ENCODE peak calls at places on chromosomes 4 and X, in four cellular contexts. B, L, K and N are unnamed samples.
A peak's percentile ranks its signal among the peaks of the same experiment; 100 is the strongest.

GRCh38 chrX:101210630-101211029 is 9.0 kb upstream of the DRP2 start:
- DNase-seq in B (no peak), L (no peak), K (no peak), N (no peak)

GRCh38 chr4:185726931-185727330 is 85.1 kb downstream of the SORBS2 start:
- DNase-seq in B (no peak), L (no peak), K (no peak), N (no peak)

GRCh38 chr4:6658635-6659075 is 18.2 kb downstream of the MRFAP1 start:
- DNase-seq in B (no peak), L (no peak), K (no peak), N (no peak)

GRCh38 chr4:113899260-113900177 is 79.9 kb downstream of the ARSJ start:
- DNase-seq in B (no peak), L (peak; percentile 45), K (no peak), N (no peak)

GRCh38 chr4:4735870-4736269 is 123.6 kb upstream of the MSX1 start:
- DNase-seq in B (no peak), L (no peak), K (no peak), N (no peak)

GRCh38 chrX:48945517-48946348 is 11.7 kb downstream of the OTUD5 start:
- DNase-seq in B (peak; percentile 75), L (no peak), K (peak; percentile 6), N (no peak)

GRCh38 chr4:94961420-94961819 is 203.7 kb downstream of the BMPR1B start:
- DNase-seq in B (no peak), L (no peak), K (no peak), N (no peak)

GRCh38 chr4:41122309-41122708 is 92.0 kb downstream of the APBB2 start:
- DNase-seq in B (no peak), L (no peak), K (no peak), N (no peak)

GRCh38 chr4:153603835-153604234 is 80.2 kb upstream of the TLR2 start:
- DNase-seq in B (no peak), L (no peak), K (no peak), N (no peak)

GRCh38 chr4:111854494-111855087 is 290.7 kb upstream of the FAM241A start:
- DNase-seq in B (peak; percentile 5), L (no peak), K (peak; percentile 39), N (peak; percentile 37)

GRCh38 chr4:20698382-20698781 is 1.9 kb upstream of the PACRGL start:
- DNase-seq in B (no peak), L (no peak), K (no peak), N (no peak)

GRCh38 chr4:35038079-35038805 is 1206.1 kb downstream of the ARAP2 start:
- DNase-seq in B (peak; percentile 5), L (no peak), K (no peak), N (no peak)

GRCh38 chr4:176286728-176287127 is 17.7 kb upstream of the ASB5 start:
- DNase-seq in B (no peak), L (no peak), K (no peak), N (no peak)

GRCh38 chr4:24024597-24024996 is 134.8 kb upstream of the PPARGC1A start:
- DNase-seq in B (no peak), L (no peak), K (no peak), N (no peak)

GRCh38 chrX:24339911-24340310 is 20.5 kb upstream of the SUPT20HL1 start:
- DNase-seq in B (no peak), L (no peak), K (no peak), N (no peak)

GRCh38 chr4:121582296-121582695 is 114.5 kb downstream of the ANXA5 start:
- DNase-seq in B (no peak), L (no peak), K (no peak), N (no peak)

GRCh38 chr4:116118216-116118615 is 967.2 kb downstream of the TRAM1L1 start:
- DNase-seq in B (no peak), L (no peak), K (no peak), N (no peak)

GRCh38 chr4:18214656-18215055 is 193.1 kb upstream of the LCORL start:
- DNase-seq in B (no peak), L (no peak), K (no peak), N (no peak)

GRCh38 chr4:76435689-76436176 is 704 bp downstream of the SHROOM3 start:
- DNase-seq in B (no peak), L (no peak), K (no peak), N (no peak)

GRCh38 chrX:100085851-100086250 is 324.2 kb downstream of the PCDH19 start:
- DNase-seq in B (no peak), L (no peak), K (no peak), N (no peak)

GRCh38 chr4:128587382-128587781 is 222.1 kb upstream of the JADE1 start:
- DNase-seq in B (no peak), L (no peak), K (no peak), N (no peak)

GRCh38 chrX:67555578-67556203 is 11.9 kb downstream of the AR start:
- DNase-seq in B (peak; percentile 45), L (no peak), K (no peak), N (no peak)

GRCh38 chrX:39946822-39947221 is 150.9 kb downstream of the BCOR start:
- DNase-seq in B (no peak), L (no peak), K (no peak), N (no peak)

GRCh38 chr4:95314573-95314972 is 234.2 kb downstream of the UNC5C start:
- DNase-seq in B (no peak), L (no peak), K (no peak), N (no peak)

GRCh38 chr4:147594107-147594506 is 23.1 kb upstream of the TMEM184C start:
- DNase-seq in B (no peak), L (no peak), K (no peak), N (no peak)

GRCh38 chr4:97432551-97432950 is 710.7 kb downstream of the STPG2 start:
- DNase-seq in B (no peak), L (no peak), K (no peak), N (no peak)

GRCh38 chr4:39718366-39719323 is 20.7 kb downstream of the UBE2K start:
- DNase-seq in B (no peak), L (no peak), K (no peak), N (no peak)

GRCh38 chrX:50996930-50997329 is 86.4 kb downstream of the BMP15 start:
- DNase-seq in B (no peak), L (no peak), K (no peak), N (no peak)

GRCh38 chrX:49838374-49838773 is 9.3 kb downstream of the PAGE4 start:
- DNase-seq in B (peak; percentile 52), L (no peak), K (peak; percentile 16), N (no peak)

GRCh38 chr4:76689079-76689817 is 208.7 kb downstream of the SOWAHB start:
- DNase-seq in B (peak; percentile 78), L (no peak), K (peak; percentile 18), N (no peak)

GRCh38 chr4:110359076-110359475 is 116.9 kb upstream of the ENPEP start:
- DNase-seq in B (no peak), L (no peak), K (no peak), N (no peak)

GRCh38 chr4:89813197-89813596 is 23.8 kb downstream of the SNCA start:
- DNase-seq in B (no peak), L (no peak), K (no peak), N (no peak)

GRCh38 chrX:38006283-38006682 is at the start of gene SYTL5:
- DNase-seq in B (no peak), L (no peak), K (no peak), N (no peak)

GRCh38 chr4:150242820-150243458 is 164.7 kb downstream of the DCLK2 start:
- DNase-seq in B (peak; percentile 74), L (no peak), K (peak; percentile 12), N (no peak)

GRCh38 chrX:153582896-153583295 is 16.0 kb downstream of the CCNQ start:
- DNase-seq in B (peak; percentile 65), L (peak; percentile 23), K (no peak), N (peak; percentile 5)

GRCh38 chr4:79184461-79184860 is 141.4 kb downstream of the NAA11 start:
- DNase-seq in B (no peak), L (no peak), K (no peak), N (no peak)

GRCh38 chrX:24231169-24231568 is 81.6 kb downstream of the ZFX start:
- DNase-seq in B (no peak), L (no peak), K (peak; percentile 7), N (no peak)

GRCh38 chr4:55435136-55435535 is 39.4 kb downstream of the TMEM165 start:
- DNase-seq in B (no peak), L (peak; percentile 1), K (no peak), N (no peak)

GRCh38 chr4:2266181-2266580 is 4.3 kb upstream of the MXD4 start:
- DNase-seq in B (peak; percentile 48), L (no peak), K (no peak), N (no peak)
- H3K9ac ChIP-seq in B (no peak overlapping the region), L (no peak overlapping the region), K (no peak overlapping the region), N (no peak overlapping the region)

GRCh38 chr4:122665148-122665547 is 44.3 kb upstream of the IL21 start:
- DNase-seq in B (no peak), L (no peak), K (no peak), N (no peak)
- TF ChIP-seq POLR2AphosphoS5 in B (no peak), L (no peak), K (no peak), N (no peak)

DNA sequence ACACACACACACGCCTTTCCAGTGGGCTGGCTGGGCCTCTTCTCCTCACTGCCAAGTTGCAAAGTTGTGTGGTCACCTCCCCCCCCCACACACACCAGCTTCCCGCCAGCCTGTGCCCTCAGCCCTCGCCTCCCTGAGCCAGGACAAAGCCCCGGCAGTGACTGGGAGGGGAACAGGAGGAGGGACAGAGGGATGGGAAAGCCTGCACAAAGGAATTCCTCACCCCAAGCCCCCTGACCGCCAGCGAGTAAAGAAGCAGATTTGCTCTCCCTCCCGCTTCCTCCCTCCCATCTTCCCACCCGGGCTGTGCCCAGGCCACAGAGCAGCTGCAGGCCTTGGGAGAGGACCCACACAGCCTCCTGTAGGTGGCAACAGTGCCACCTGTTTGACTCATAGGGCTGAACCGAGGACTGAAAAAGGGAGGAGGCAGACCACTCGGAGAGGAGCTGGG is at the start of gene GDPD2:
- DNase-seq in B (peak; percentile 46), L (no peak), K (no peak), N (no peak)
- H3K27ac ChIP-seq in B (no peak within 1 kb of the TSS), L (no peak within 1 kb of the TSS), K (no peak within 1 kb of the TSS), N (no peak within 1 kb of the TSS)

DNA sequence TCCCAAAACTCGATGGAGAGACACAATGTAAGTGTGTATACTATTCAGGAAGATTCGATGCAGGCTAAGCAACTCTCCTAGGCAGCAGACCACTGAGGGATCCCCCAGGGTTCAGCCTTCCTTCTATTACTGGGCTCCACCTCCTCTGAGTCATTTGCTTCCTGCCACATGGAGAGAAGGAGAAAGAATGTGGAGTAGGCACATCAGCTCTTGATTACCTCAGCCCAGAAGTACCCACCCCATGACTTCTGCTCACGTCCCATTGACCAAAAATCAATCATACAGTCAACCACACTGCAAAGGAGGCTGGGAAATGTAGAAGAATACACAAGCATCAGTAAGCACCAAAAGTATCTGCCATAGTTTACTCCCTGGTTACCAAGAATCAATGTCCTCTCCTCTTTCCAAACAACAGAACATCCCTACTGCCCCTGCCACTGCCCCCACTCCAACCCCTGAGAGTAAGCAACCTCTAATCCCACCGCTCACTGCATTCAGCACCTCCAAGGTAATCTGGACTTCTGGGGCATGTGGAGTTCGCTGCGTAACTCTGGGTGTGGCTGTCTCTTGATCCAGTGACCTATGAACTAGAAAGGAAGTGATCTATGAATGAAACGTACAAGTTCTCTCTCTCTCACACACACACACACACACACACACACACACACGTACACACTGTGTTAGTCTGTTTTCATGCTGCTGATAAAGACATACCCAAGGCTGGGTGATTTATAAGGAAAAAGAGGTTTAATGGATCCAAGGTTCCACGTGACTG is 91.2 kb upstream of the C1QTNF7 start:
- DNase-seq in B (no peak), L (no peak), K (no peak), N (no peak)
- H3K9ac ChIP-seq in B (no peak overlapping the region), L (no peak overlapping the region), K (no peak overlapping the region), N (no peak overlapping the region)

GRCh38 chr4:140856692-140857091 is 100.5 kb upstream of the TBC1D9 start:
- DNase-seq in B (no peak), L (no peak), K (peak; percentile 86), N (no peak)
- TF ChIP-seq POLR2AphosphoS5 in B (no peak), L (no peak), K (peak; percentile 66), N (no peak)